ENCODE peak calls at places on chromosomes 2 and 18, in nine cellular contexts. One of them, this sample, is unnamed.

GRCh38 chr2:43059183-43059897 is 167.1 kb downstream of the ZFP36L2 start:
- DNase-seq in AG04450: peak
- DNase-seq in esophagus squamous epithelium: no peak
- DNase-seq in astrocyte of the spinal cord: peak
- DNase-seq in tibial artery: peak
- DNase-seq in fibroblast of the aortic adventitia: peak
- DNase-seq in uterus: peak
- DNase-seq in H9: no peak
- DNase-seq in cardiac muscle cell: peak
- DNase-seq in this sample: no peak

GRCh38 chr2:8389373-8390108 is 292.3 kb upstream of the ID2 start:
- DNase-seq in tibial artery: no peak
- DNase-seq in astrocyte of the spinal cord: peak
- DNase-seq in AG04450: no peak
- DNase-seq in H9: no peak
- DNase-seq in fibroblast of the aortic adventitia: peak
- DNase-seq in uterus: no peak
- DNase-seq in cardiac muscle cell: peak
- DNase-seq in esophagus squamous epithelium: no peak
- DNase-seq in this sample: no peak

GRCh38 chr2:60867848-60868247 is 13.5 kb upstream of the REL start:
- DNase-seq in tibial artery: peak
- DNase-seq in AG04450: no peak
- DNase-seq in H9: no peak
- DNase-seq in uterus: no peak
- DNase-seq in esophagus squamous epithelium: no peak
- DNase-seq in astrocyte of the spinal cord: no peak
- DNase-seq in cardiac muscle cell: no peak
- DNase-seq in fibroblast of the aortic adventitia: no peak
- DNase-seq in this sample: no peak

GRCh38 chr2:15965564-15966019 is 25.2 kb downstream of the MYCN start:
- DNase-seq in esophagus squamous epithelium: no peak
- DNase-seq in fibroblast of the aortic adventitia: no peak
- DNase-seq in cardiac muscle cell: no peak
- DNase-seq in AG04450: no peak
- DNase-seq in tibial artery: no peak
- DNase-seq in H9: no peak
- DNase-seq in uterus: no peak
- DNase-seq in astrocyte of the spinal cord: no peak
- DNase-seq in this sample: no peak

GRCh38 chr2:116754371-116755101 is 1060.0 kb upstream of the DDX18 start:
- DNase-seq in AG04450: no peak
- DNase-seq in astrocyte of the spinal cord: no peak
- DNase-seq in fibroblast of the aortic adventitia: no peak
- DNase-seq in uterus: no peak
- DNase-seq in tibial artery: no peak
- DNase-seq in esophagus squamous epithelium: no peak
- DNase-seq in cardiac muscle cell: no peak
- DNase-seq in H9: peak
- DNase-seq in this sample: no peak

GRCh38 chr2:182456784-182457183 is 29.9 kb upstream of the PDE1A start:
- DNase-seq in H9: no peak
- DNase-seq in astrocyte of the spinal cord: peak
- DNase-seq in tibial artery: no peak
- DNase-seq in esophagus squamous epithelium: no peak
- DNase-seq in cardiac muscle cell: peak
- DNase-seq in AG04450: peak
- DNase-seq in fibroblast of the aortic adventitia: peak
- DNase-seq in uterus: no peak
- DNase-seq in this sample: no peak

GRCh38 chr18:63970803-63971191 is 916 bp downstream of the SERPINB8 start:
- DNase-seq in fibroblast of the aortic adventitia: no peak
- DNase-seq in H9: peak
- DNase-seq in AG04450: no peak
- DNase-seq in uterus: peak
- DNase-seq in tibial artery: peak
- DNase-seq in astrocyte of the spinal cord: no peak
- DNase-seq in esophagus squamous epithelium: no peak
- DNase-seq in cardiac muscle cell: peak
- DNase-seq in this sample: no peak

GRCh38 chr2:18630941-18631340 is 41.6 kb upstream of the NT5C1B start:
- DNase-seq in esophagus squamous epithelium: no peak
- DNase-seq in fibroblast of the aortic adventitia: peak
- DNase-seq in uterus: no peak
- DNase-seq in H9: no peak
- DNase-seq in cardiac muscle cell: no peak
- DNase-seq in astrocyte of the spinal cord: no peak
- DNase-seq in tibial artery: no peak
- DNase-seq in AG04450: no peak
- DNase-seq in this sample: no peak

GRCh38 chr2:160666019-160666676 is 172.5 kb upstream of the RBMS1 start:
- DNase-seq in fibroblast of the aortic adventitia: peak
- DNase-seq in astrocyte of the spinal cord: peak
- DNase-seq in esophagus squamous epithelium: no peak
- DNase-seq in AG04450: peak
- DNase-seq in cardiac muscle cell: peak
- DNase-seq in tibial artery: no peak
- DNase-seq in H9: no peak
- DNase-seq in uterus: no peak
- DNase-seq in this sample: no peak

GRCh38 chr2:158890296-158890905 is 78.0 kb upstream of the TANC1 start:
- DNase-seq in astrocyte of the spinal cord: no peak
- DNase-seq in AG04450: no peak
- DNase-seq in fibroblast of the aortic adventitia: no peak
- DNase-seq in cardiac muscle cell: no peak
- DNase-seq in uterus: no peak
- DNase-seq in esophagus squamous epithelium: no peak
- DNase-seq in H9: no peak
- DNase-seq in tibial artery: no peak
- DNase-seq in this sample: no peak

GRCh38 chr2:43312751-43313641 is 86.6 kb upstream of the ZFP36L2 start:
- DNase-seq in uterus: no peak
- DNase-seq in esophagus squamous epithelium: no peak
- DNase-seq in tibial artery: no peak
- DNase-seq in fibroblast of the aortic adventitia: peak
- DNase-seq in H9: no peak
- DNase-seq in AG04450: peak
- DNase-seq in cardiac muscle cell: no peak
- DNase-seq in astrocyte of the spinal cord: peak
- DNase-seq in this sample: no peak

GRCh38 chr2:127593228-127594115 is 52.5 kb upstream of the GPR17 start:
- DNase-seq in astrocyte of the spinal cord: no peak
- DNase-seq in fibroblast of the aortic adventitia: no peak
- DNase-seq in H9: no peak
- DNase-seq in uterus: no peak
- DNase-seq in AG04450: no peak
- DNase-seq in cardiac muscle cell: no peak
- DNase-seq in esophagus squamous epithelium: no peak
- DNase-seq in tibial artery: no peak
- DNase-seq in this sample: no peak

GRCh38 chr2:228048838-228049490 is 132.5 kb downstream of the SPHKAP start:
- DNase-seq in tibial artery: no peak
- DNase-seq in astrocyte of the spinal cord: peak
- DNase-seq in H9: peak
- DNase-seq in uterus: no peak
- DNase-seq in cardiac muscle cell: peak
- DNase-seq in fibroblast of the aortic adventitia: peak
- DNase-seq in esophagus squamous epithelium: no peak
- DNase-seq in AG04450: no peak
- DNase-seq in this sample: no peak

GRCh38 chr2:41791523-41791922 is 256.3 kb upstream of the PKDCC start:
- DNase-seq in H9: no peak
- DNase-seq in cardiac muscle cell: peak
- DNase-seq in tibial artery: no peak
- DNase-seq in esophagus squamous epithelium: no peak
- DNase-seq in uterus: no peak
- DNase-seq in astrocyte of the spinal cord: peak
- DNase-seq in fibroblast of the aortic adventitia: peak
- DNase-seq in AG04450: no peak
- DNase-seq in this sample: no peak

GRCh38 chr2:45013229-45014015 is 4.2 kb upstream of the SIX2 start:
- DNase-seq in uterus: no peak
- DNase-seq in cardiac muscle cell: peak
- DNase-seq in AG04450: no peak
- DNase-seq in tibial artery: no peak
- DNase-seq in esophagus squamous epithelium: no peak
- DNase-seq in H9: peak
- DNase-seq in astrocyte of the spinal cord: no peak
- DNase-seq in fibroblast of the aortic adventitia: no peak
- DNase-seq in this sample: no peak

GRCh38 chr2:231068525-231069222 is 12.0 kb downstream of the PSMD1 start:
- DNase-seq in H9: no peak
- DNase-seq in uterus: no peak
- DNase-seq in tibial artery: no peak
- DNase-seq in AG04450: no peak
- DNase-seq in astrocyte of the spinal cord: peak
- DNase-seq in esophagus squamous epithelium: no peak
- DNase-seq in cardiac muscle cell: peak
- DNase-seq in fibroblast of the aortic adventitia: peak
- DNase-seq in this sample: no peak

GRCh38 chr2:164898475-164898874 is 56.9 kb downstream of the SLC38A11 start:
- DNase-seq in AG04450: no peak
- DNase-seq in tibial artery: no peak
- DNase-seq in cardiac muscle cell: peak
- DNase-seq in uterus: no peak
- DNase-seq in H9: no peak
- DNase-seq in astrocyte of the spinal cord: peak
- DNase-seq in fibroblast of the aortic adventitia: peak
- DNase-seq in esophagus squamous epithelium: no peak
- DNase-seq in this sample: no peak

GRCh38 chr18:58609536-58609993 is 19.3 kb downstream of the ALPK2 start:
- DNase-seq in tibial artery: no peak
- DNase-seq in cardiac muscle cell: no peak
- DNase-seq in esophagus squamous epithelium: no peak
- DNase-seq in AG04450: no peak
- DNase-seq in uterus: no peak
- DNase-seq in astrocyte of the spinal cord: no peak
- DNase-seq in fibroblast of the aortic adventitia: no peak
- DNase-seq in H9: no peak
- DNase-seq in this sample: no peak

GRCh38 chr2:184611221-184612085 is 13.1 kb downstream of the ZNF804A start:
- DNase-seq in astrocyte of the spinal cord: peak
- DNase-seq in H9: no peak
- DNase-seq in cardiac muscle cell: peak
- DNase-seq in esophagus squamous epithelium: no peak
- DNase-seq in uterus: no peak
- DNase-seq in tibial artery: no peak
- DNase-seq in AG04450: no peak
- DNase-seq in fibroblast of the aortic adventitia: peak
- DNase-seq in this sample: no peak
- TF ChIP-seq CTCF in astrocyte of the spinal cord: peak
- TF ChIP-seq CTCF in H9: peak
- TF ChIP-seq CTCF in cardiac muscle cell: peak
- TF ChIP-seq CTCF in esophagus squamous epithelium: no peak
- TF ChIP-seq CTCF in uterus: no peak
- TF ChIP-seq CTCF in tibial artery: no peak
- TF ChIP-seq CTCF in AG04450: peak
- TF ChIP-seq CTCF in fibroblast of the aortic adventitia: peak
- TF ChIP-seq CTCF in this sample: no peak

GRCh38 chr2:189676471-189676870 is 2.0 kb downstream of the ANKAR start:
- DNase-seq in astrocyte of the spinal cord: peak
- DNase-seq in fibroblast of the aortic adventitia: no peak
- DNase-seq in H9: no peak
- DNase-seq in AG04450: no peak
- DNase-seq in tibial artery: no peak
- DNase-seq in uterus: no peak
- DNase-seq in esophagus squamous epithelium: no peak
- DNase-seq in cardiac muscle cell: peak
- DNase-seq in this sample: no peak

GRCh38 chr2:189673661-189674373 is 653 bp upstream of the ANKAR start:
- DNase-seq in uterus: no peak
- DNase-seq in fibroblast of the aortic adventitia: no peak
- DNase-seq in cardiac muscle cell: no peak
- DNase-seq in AG04450: no peak
- DNase-seq in tibial artery: no peak
- DNase-seq in H9: no peak
- DNase-seq in esophagus squamous epithelium: no peak
- DNase-seq in astrocyte of the spinal cord: peak
- DNase-seq in this sample: no peak

GRCh38 chr2:189669913-189670312 is 4.6 kb upstream of the ANKAR start:
- DNase-seq in esophagus squamous epithelium: no peak
- DNase-seq in fibroblast of the aortic adventitia: no peak
- DNase-seq in uterus: no peak
- DNase-seq in H9: no peak
- DNase-seq in tibial artery: no peak
- DNase-seq in astrocyte of the spinal cord: no peak
- DNase-seq in cardiac muscle cell: no peak
- DNase-seq in AG04450: no peak
- DNase-seq in this sample: no peak

GRCh38 chr2:189679224-189679623 is 4.8 kb downstream of the ANKAR start:
- DNase-seq in esophagus squamous epithelium: no peak
- DNase-seq in cardiac muscle cell: no peak
- DNase-seq in H9: no peak
- DNase-seq in fibroblast of the aortic adventitia: no peak
- DNase-seq in AG04450: no peak
- DNase-seq in astrocyte of the spinal cord: no peak
- DNase-seq in uterus: no peak
- DNase-seq in tibial artery: no peak
- DNase-seq in this sample: no peak

GRCh38 chr2:189674374-189675112 is at the start of gene ANKAR:
- DNase-seq in uterus: peak
- DNase-seq in AG04450: peak
- DNase-seq in H9: peak
- DNase-seq in esophagus squamous epithelium: peak
- DNase-seq in tibial artery: peak
- DNase-seq in fibroblast of the aortic adventitia: peak
- DNase-seq in cardiac muscle cell: peak
- DNase-seq in astrocyte of the spinal cord: peak
- DNase-seq in this sample: peak
- TF ChIP-seq CTCF in uterus: peak
- TF ChIP-seq CTCF in AG04450: peak
- TF ChIP-seq CTCF in H9: peak
- TF ChIP-seq CTCF in esophagus squamous epithelium: peak
- TF ChIP-seq CTCF in tibial artery: peak
- TF ChIP-seq CTCF in fibroblast of the aortic adventitia: peak
- TF ChIP-seq CTCF in cardiac muscle cell: peak
- TF ChIP-seq CTCF in astrocyte of the spinal cord: peak
- TF ChIP-seq CTCF in this sample: no peak

DNA sequence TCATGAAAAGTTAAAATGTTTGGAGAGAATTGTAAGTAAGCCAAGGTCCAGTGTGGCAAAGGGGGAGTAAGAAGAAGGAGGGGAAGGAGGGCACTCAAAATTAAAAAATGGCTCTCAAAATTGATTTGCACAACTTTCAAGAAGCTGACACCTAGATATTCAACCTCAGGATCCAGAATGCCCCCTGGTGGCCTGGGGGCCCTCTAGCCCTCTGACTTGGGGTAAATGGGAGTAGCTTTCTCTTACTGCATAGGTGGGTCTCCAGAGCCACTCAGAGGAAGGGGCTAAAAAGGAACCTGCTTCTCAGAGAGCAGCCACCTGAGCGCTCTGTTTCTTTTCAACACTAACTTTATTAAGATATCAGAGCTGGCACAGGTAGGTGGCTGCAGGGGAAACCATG is 968.5 kb downstream of the BCL11A start:
- DNase-seq in astrocyte of the spinal cord: no peak
- DNase-seq in H9: peak
- DNase-seq in uterus: no peak
- DNase-seq in cardiac muscle cell: no peak
- DNase-seq in esophagus squamous epithelium: no peak
- DNase-seq in tibial artery: no peak
- DNase-seq in AG04450: no peak
- DNase-seq in fibroblast of the aortic adventitia: no peak
- DNase-seq in this sample: no peak
- TF ChIP-seq CTCF in astrocyte of the spinal cord: no peak
- TF ChIP-seq CTCF in H9: peak
- TF ChIP-seq CTCF in uterus: no peak
- TF ChIP-seq CTCF in cardiac muscle cell: no peak
- TF ChIP-seq CTCF in esophagus squamous epithelium: no peak
- TF ChIP-seq CTCF in tibial artery: no peak
- TF ChIP-seq CTCF in AG04450: no peak
- TF ChIP-seq CTCF in fibroblast of the aortic adventitia: no peak
- TF ChIP-seq CTCF in this sample: no peak

GRCh38 chr2:37427241-37427640 is 82.8 kb downstream of the QPCT start:
- DNase-seq in uterus: no peak
- DNase-seq in AG04450: no peak
- DNase-seq in esophagus squamous epithelium: no peak
- DNase-seq in fibroblast of the aortic adventitia: peak
- DNase-seq in astrocyte of the spinal cord: no peak
- DNase-seq in cardiac muscle cell: no peak
- DNase-seq in H9: no peak
- DNase-seq in tibial artery: no peak
- DNase-seq in this sample: no peak
- TF ChIP-seq CTCF in uterus: no peak
- TF ChIP-seq CTCF in AG04450: no peak
- TF ChIP-seq CTCF in esophagus squamous epithelium: no peak
- TF ChIP-seq CTCF in fibroblast of the aortic adventitia: no peak
- TF ChIP-seq CTCF in astrocyte of the spinal cord: no peak
- TF ChIP-seq CTCF in cardiac muscle cell: no peak
- TF ChIP-seq CTCF in H9: no peak
- TF ChIP-seq CTCF in tibial artery: no peak
- TF ChIP-seq CTCF in this sample: no peak

This sample was measured in omental fat pad.